ENCODE peak calls at places on chromosomes 13 and 19, in seven cellular contexts. H, Y, C, X, S, T and K are unnamed samples.

GRCh38 chr19:47863514-47863936 is 4.5 kb downstream of the TPRX2 start:
- DNase-seq in H (peak), Y (peak), C (peak), X (peak), S (peak), T (peak), K (peak)

GRCh38 chr13:29884671-29885424 is 34.4 kb upstream of the UBL3 start:
- DNase-seq in H (peak), Y (no peak), C (no peak), X (no peak), S (no peak), T (peak), K (no peak)

GRCh38 chr13:95607363-95607762 is 37.1 kb downstream of the DZIP1 start:
- DNase-seq in H (peak), Y (no peak), C (no peak), X (no peak), S (no peak), T (peak), K (no peak)

GRCh38 chr19:45173816-45174215 is 4.2 kb downstream of the TRAPPC6A start:
- DNase-seq in H (peak), Y (no peak), C (peak), X (no peak), S (no peak), T (no peak), K (no peak)

GRCh38 chr13:100461309-100462035 is 127.1 kb downstream of the GGACT start:
- DNase-seq in H (no peak), Y (no peak), C (no peak), X (no peak), S (no peak), T (no peak), K (no peak)

GRCh38 chr19:18074192-18074591 is 12.5 kb downstream of the IL12RB1 start:
- DNase-seq in H (no peak), Y (no peak), C (no peak), X (no peak), S (no peak), T (no peak), K (no peak)

GRCh38 chr13:113209336-113209879 is at the start of gene CUL4A:
- DNase-seq in H (peak), Y (peak), C (peak), X (no peak), S (peak), T (peak), K (no peak)

GRCh38 chr13:37905736-37906135 is 36.2 kb upstream of the TRPC4 start:
- DNase-seq in H (peak), Y (no peak), C (peak), X (no peak), S (no peak), T (peak), K (no peak)

GRCh38 chr13:59679239-59679638 is 484.5 kb downstream of the DIAPH3 start:
- DNase-seq in H (no peak), Y (no peak), C (no peak), X (no peak), S (no peak), T (no peak), K (no peak)

GRCh38 chr13:59680429-59681024 is 483.2 kb downstream of the DIAPH3 start:
- DNase-seq in H (peak), Y (no peak), C (peak), X (no peak), S (no peak), T (peak), K (no peak)

GRCh38 chr13:59677430-59677829 is 486.3 kb downstream of the DIAPH3 start:
- DNase-seq in H (no peak), Y (no peak), C (no peak), X (no peak), S (no peak), T (no peak), K (no peak)

GRCh38 chr13:59674616-59675015 is 489.1 kb downstream of the DIAPH3 start:
- DNase-seq in H (no peak), Y (no peak), C (no peak), X (no peak), S (no peak), T (no peak), K (no peak)

DNA sequence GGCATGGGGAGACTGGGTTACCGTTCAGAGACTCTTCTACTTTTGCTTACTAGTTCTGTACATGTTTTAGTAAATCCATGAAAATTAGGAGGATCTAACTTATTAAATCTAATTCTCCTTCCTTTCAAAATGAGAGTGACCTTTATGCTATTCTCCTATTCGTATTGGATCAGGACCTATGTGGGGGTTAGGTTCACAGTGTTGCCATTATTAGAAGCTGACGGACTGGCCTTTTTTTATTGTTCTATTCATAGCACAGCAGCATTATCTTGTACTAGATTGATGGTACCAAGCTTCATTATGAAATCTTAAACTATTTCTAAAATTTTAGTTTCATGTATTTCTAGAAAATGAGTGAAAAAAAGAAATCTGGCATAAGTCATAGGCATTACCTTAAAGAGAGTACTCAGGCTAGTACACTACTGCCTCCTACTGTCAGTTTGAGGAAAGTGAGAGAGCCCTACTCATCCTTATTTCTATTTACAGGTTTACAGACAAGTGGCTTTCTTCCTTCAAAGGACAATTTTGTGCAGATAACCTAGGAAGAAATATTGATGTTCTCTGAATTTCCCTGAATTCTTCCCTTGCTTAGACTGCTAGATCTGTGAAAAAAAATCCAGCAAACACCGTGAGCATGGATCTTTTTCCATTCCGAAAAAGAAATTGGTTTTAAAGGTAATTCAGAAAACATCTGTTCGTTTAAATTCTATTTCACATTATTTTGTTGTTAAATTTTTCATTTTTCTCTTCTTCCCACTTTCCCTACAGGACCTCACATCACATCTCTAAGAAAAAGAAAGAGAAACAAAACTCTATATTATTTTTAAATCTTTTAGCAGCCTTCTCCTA is 485.5 kb downstream of the DIAPH3 start:
- DNase-seq in H (peak), Y (no peak), C (peak), X (no peak), S (no peak), T (peak), K (peak)
- TF ChIP-seq CTCF in H (peak), Y (peak), C (peak), X (peak), S (peak), T (peak), K (peak)

GRCh38 chr13:99289265-99289664 is 17.9 kb downstream of the GPR183 start:
- DNase-seq in H (no peak), Y (no peak), C (no peak), X (no peak), S (no peak), T (no peak), K (no peak)

GRCh38 chr13:99293178-99293577 is 14.0 kb downstream of the GPR183 start:
- DNase-seq in H (no peak), Y (no peak), C (no peak), X (no peak), S (no peak), T (no peak), K (no peak)

GRCh38 chr13:99288069-99288468 is 19.1 kb downstream of the GPR183 start:
- DNase-seq in H (peak), Y (no peak), C (no peak), X (no peak), S (no peak), T (no peak), K (peak)

GRCh38 chr13:99289674-99290337 is 17.4 kb downstream of the GPR183 start:
- DNase-seq in H (no peak), Y (no peak), C (no peak), X (no peak), S (no peak), T (no peak), K (no peak)

DNA sequence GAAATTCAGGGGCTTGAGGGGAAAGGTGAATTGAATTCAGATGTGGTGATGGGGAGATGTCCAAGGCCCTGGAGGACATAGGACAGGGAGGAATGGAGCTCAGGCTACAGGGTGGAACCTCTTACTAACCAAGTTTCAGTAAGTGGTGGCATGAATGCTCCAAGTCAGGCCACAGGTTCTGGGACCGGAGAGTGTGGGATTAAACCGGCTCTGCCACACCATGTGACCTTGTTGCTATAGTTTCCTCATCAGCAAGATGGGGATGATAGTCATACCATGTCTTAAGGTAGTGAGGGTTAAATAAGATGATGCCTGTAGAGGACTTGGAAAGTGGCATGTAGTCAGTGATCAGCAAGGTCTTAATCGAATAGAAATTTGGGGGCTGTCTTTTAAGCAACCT is 16.3 kb downstream of the GPR183 start:
- DNase-seq in H (no peak), Y (no peak), C (no peak), X (no peak), S (no peak), T (no peak), K (no peak)
- H3K4me3 ChIP-seq in H (no peak), Y (no peak), C (no peak), X (no peak), S (no peak), T (no peak), K (no peak)

DNA sequence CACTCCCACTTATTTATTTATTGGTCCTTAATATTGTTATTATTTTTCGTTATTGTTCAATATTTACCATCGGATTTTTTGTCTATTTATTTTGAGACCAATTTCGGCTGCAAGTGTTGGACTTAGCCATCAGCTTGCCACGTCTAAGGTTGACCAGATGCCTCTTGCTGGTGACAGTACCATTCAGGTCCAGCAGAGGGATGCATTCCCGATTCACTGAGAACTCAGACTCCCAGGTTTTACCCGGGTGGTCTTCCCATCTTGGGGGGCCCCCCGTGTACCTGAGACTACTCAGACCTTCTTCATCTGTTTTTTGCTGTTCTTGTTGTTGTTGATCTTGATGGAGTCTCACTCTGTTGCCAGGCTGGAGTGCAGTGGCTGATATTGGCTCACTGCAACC is 1435.2 kb downstream of the UQCRFS1 start:
- DNase-seq in H (no peak), Y (no peak), C (no peak), X (no peak), S (no peak), T (no peak), K (no peak)
- TF ChIP-seq CTCF in H (peak), Y (no peak), C (no peak), X (no peak), S (no peak), T (no peak), K (peak)

DNA sequence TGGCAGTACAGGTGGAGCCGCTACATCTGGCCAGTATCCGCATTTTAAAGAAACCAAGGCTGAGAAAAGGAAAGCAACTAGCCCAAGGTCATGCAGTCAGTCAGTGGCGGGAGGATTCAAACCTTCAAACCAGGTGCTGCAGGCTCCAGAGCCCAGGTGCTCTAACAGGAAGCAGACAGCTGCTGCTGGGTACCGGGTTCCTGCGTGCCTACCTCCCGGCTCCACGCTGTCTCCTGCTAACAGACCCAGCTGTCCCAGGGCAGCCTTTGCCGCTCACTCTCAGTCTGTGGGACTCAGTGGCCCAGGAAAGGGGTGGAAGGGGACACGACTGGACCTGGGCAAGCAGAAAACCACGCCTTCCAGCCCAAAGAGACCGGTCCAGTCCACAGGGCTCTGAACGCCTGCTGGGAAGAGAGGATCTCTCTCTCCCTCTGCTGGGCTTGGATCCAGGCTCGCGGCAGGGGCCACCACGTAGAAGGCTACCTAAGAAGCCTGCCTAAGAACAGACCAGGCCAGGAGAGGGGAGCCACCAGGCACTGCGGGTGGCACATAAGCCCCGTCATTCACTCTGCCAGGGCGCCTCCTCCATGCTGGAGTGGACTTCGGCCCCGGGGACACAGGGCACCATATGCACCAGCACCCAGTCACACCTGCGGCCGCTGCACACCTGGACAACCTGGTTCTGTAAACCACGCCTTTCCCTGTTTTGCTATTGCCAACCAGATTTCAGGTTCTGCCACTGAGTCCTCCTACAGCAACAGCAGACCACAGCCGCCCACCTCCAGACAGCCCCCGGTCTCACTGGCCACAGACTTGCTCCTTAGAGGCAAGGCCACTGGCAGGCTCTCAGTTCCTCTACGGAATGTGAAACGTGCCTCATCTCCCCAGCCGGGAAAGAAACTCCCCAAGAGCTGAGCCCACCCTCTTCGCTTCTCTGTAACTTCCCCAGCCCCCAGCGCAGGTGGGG is 4.6 kb downstream of the DAPK3 start:
- DNase-seq in H (no peak), Y (peak), C (no peak), X (no peak), S (no peak), T (no peak), K (no peak)
- H3K4me3 ChIP-seq in H (no peak), Y (peak), C (no peak), X (peak), S (no peak), T (no peak), K (no peak)

DNA sequence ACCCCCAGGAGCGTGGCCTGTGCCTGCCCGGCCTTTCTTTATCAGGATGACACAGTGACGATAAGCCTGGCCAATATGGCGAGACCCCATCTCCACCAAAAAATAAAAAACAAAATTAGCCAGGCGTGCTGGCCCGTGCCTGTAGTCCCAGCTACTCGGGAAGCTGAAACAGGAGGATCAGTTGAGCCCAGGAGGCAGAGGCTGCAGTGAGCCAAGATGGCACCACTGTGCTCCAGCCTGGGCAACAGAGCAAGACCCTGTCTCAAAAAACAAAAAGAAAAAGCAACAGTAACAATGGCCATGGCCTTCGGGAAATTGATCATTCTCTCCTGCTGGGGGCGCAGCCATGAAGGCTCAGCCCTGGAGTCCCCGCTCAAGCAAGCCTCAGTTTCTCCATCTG is 11.1 kb downstream of the PEX11G start:
- DNase-seq in H (no peak), Y (no peak), C (no peak), X (no peak), S (no peak), T (no peak), K (no peak)
- TF ChIP-seq CTCF in H (no peak), Y (no peak), C (no peak), X (no peak), S (no peak), T (no peak), K (no peak)

DNA sequence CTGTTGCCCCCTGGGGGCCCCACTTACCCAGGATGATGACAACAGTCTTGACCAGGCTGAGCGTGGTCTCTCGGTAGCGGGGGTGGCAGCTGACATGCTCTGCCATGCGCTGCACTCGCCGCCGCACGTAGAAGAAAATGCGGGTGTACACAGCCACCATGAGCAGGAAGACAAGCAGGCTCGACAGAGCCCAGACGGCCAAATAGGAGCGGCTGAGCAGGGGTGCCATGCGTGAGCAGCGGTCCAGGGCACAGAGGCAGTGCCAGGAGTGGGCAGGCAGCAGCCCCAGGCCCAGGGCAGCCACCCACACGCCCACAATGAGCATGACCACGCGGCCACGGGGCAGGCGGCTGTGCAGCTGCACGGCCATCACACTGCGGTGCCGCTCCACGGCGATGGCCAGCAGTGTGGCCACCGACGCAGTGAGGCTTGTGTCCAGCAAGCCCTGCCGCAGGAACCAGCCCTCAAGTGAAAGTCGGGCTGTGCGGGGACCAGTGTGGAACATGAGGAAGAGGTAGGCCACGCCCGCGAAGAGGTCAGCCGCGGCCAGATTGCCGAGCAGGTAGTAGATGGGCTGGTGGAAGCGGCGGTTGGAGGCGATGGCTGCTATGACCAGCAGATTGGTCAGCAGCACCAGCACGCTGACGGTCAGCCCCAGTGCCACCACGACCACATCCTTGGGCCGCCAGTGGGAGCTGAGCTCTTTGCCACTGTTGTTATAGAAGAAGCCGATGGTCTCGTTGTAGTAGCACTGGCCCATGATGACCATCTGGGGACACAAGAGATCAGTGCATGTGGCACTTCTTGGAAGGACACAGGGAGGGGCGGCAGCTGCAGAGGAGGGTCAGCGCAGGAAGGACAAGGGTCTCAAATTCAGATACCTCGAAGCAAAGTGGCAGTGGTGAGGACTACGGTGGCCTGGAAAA is 1.2 kb downstream of the LPAR2 start:
- DNase-seq in H (no peak), Y (no peak), C (no peak), X (no peak), S (no peak), T (no peak), K (no peak)
- H3K4me3 ChIP-seq in H (no peak), Y (peak), C (no peak), X (no peak), S (no peak), T (peak), K (peak)

GRCh38 chr13:98300956-98301641 is 124.0 kb upstream of the RNF113B start:
- DNase-seq in H (peak), Y (no peak), C (peak), X (no peak), S (no peak), T (peak), K (no peak)
- TF ChIP-seq CTCF in H (no peak), Y (no peak), C (no peak), X (no peak), S (no peak), T (no peak), K (no peak)

DNA sequence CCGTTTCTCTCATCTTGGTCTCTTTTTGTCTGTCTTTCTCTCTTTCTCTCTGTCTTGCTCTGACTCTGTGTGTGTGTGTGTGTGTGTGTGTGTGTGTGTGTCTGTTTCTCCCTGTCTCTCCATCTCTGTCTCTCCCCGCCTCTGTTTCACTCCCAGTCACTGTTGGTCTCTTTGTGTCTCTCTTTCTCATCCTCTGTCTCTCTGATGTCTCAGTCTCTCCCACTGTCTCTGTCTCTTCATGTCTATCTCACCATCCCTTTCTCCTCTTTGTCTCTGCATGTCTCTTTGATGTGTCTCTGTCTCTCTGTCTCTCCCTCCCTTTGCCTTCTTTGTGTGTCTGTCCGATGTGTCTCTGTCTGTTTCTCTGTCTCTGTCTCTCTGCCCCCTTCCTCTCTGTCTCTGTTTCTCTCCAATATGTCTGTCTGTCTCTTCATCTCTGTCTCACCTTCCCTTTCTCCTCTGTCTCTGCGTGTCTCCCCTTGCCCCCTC is 2.5 kb downstream of the NFIC start:
- DNase-seq in H (peak), Y (no peak), C (peak), X (no peak), S (no peak), T (peak), K (no peak)
- H3K4me3 ChIP-seq in H (peak), Y (no peak), C (peak), X (peak), S (peak), T (peak), K (peak)

GRCh38 chr19:43430142-43430710 is 15.5 kb downstream of the TEX101 start:
- DNase-seq in H (no peak), Y (peak), C (no peak), X (no peak), S (no peak), T (no peak), K (peak)
- TF ChIP-seq CTCF in H (no peak), Y (no peak), C (peak), X (no peak), S (no peak), T (no peak), K (peak)

GRCh38 chr19:53068199-53068598 is 23.7 kb downstream of the ERVV-2 start:
- DNase-seq in H (no peak), Y (no peak), C (no peak), X (no peak), S (no peak), T (no peak), K (no peak)
- H3K4me3 ChIP-seq in H (no peak), Y (no peak), C (no peak), X (no peak), S (no peak), T (no peak), K (no peak)